ENCODE peak calls at places on chromosomes 2 and 18, in eight cellular contexts. S is effector memory CD8-positive, alpha-beta T cell; U is coronary artery; E is NCI-H345; F is naive thymus-derived CD4-positive, alpha-beta T cell; H is immature natural killer cell; G is NAMALWA; J is activated CD4-positive, CD25-positive, alpha-beta regulatory T cell treated with anti-CD3 and anti-CD28 coated beads, Interleukin-2, amount 50 U/mL, for 72 hours. A is an unnamed sample.

GRCh38 chr2:202639233-202639632 is 4.5 kb downstream of the FAM117B start:
- DNase-seq in U (no peak), J (no peak), H (no peak), G (peak), S (no peak), E (no peak), F (peak), A (no peak)

GRCh38 chr2:136384541-136385303 is 266.8 kb upstream of the CXCR4 start:
- DNase-seq in F (peak), U (no peak), H (peak), G (peak), E (peak), J (no peak), S (peak), A (no peak)

GRCh38 chr2:68908392-68908970 is 37.3 kb upstream of the BMP10 start:
- DNase-seq in F (peak), J (peak), U (peak), S (peak), G (peak), E (peak), H (peak), A (no peak)

GRCh38 chr18:24928479-24928878 is 423.5 kb downstream of the ZNF521 start:
- DNase-seq in J (no peak), E (peak), H (no peak), F (no peak), U (no peak), G (peak), S (no peak), A (no peak)

GRCh38 chr2:43227830-43228280 is 1.4 kb upstream of the ZFP36L2 start:
- DNase-seq in S (no peak), E (no peak), U (no peak), G (no peak), F (no peak), H (no peak), J (no peak), A (no peak)

GRCh38 chr2:187819624-187820023 is 265.4 kb upstream of the TFPI start:
- DNase-seq in E (no peak), S (no peak), J (no peak), G (no peak), F (no peak), H (no peak), U (no peak), A (no peak)

GRCh38 chr2:203122317-203122998 is 107.8 kb downstream of the NBEAL1 start:
- DNase-seq in E (no peak), F (no peak), G (peak), U (no peak), J (no peak), S (no peak), H (no peak), A (no peak)

GRCh38 chr2:72931280-72931910 is 14.1 kb downstream of the EMX1 start:
- DNase-seq in G (no peak), H (no peak), S (no peak), F (no peak), J (no peak), U (no peak), E (no peak), A (no peak)

GRCh38 chr2:53632714-53633113 is 134.9 kb upstream of the CHAC2 start:
- DNase-seq in F (no peak), E (peak), S (no peak), G (no peak), J (no peak), H (no peak), U (no peak), A (no peak)

GRCh38 chr18:79486356-79487197 is 90.8 kb downstream of the NFATC1 start:
- DNase-seq in S (no peak), E (no peak), H (no peak), J (no peak), G (no peak), U (no peak), F (no peak), A (no peak)

GRCh38 chr18:57738078-57738477 is 65.0 kb downstream of the ATP8B1 start:
- DNase-seq in H (no peak), G (no peak), S (no peak), F (no peak), E (no peak), J (no peak), U (no peak), A (no peak)

GRCh38 chr2:109109342-109109741 is 19.7 kb upstream of the SH3RF3 start:
- DNase-seq in E (no peak), F (no peak), S (no peak), G (no peak), J (no peak), U (no peak), H (no peak), A (no peak)

GRCh38 chr2:77008925-77009706 is 513.1 kb downstream of the LRRTM4 start:
- DNase-seq in H (no peak), F (no peak), S (no peak), U (no peak), J (no peak), E (peak), G (no peak), A (no peak)

GRCh38 chr2:12493031-12493513 is 223.7 kb upstream of the TRIB2 start:
- DNase-seq in G (no peak), H (no peak), S (no peak), E (no peak), F (no peak), U (no peak), J (no peak), A (no peak)

GRCh38 chr2:61327173-61327572 is 143.7 kb downstream of the USP34 start:
- DNase-seq in U (no peak), F (no peak), H (no peak), G (no peak), E (no peak), S (no peak), J (no peak), A (no peak)

GRCh38 chr2:33573657-33574056 is 25.4 kb downstream of the FAM98A start:
- DNase-seq in G (no peak), U (no peak), J (no peak), H (no peak), F (no peak), E (no peak), S (no peak), A (no peak)

GRCh38 chr2:12321886-12322285 is 394.9 kb upstream of the TRIB2 start:
- DNase-seq in E (no peak), G (no peak), H (no peak), F (no peak), S (no peak), U (no peak), J (no peak), A (no peak)

GRCh38 chr2:104240984-104241383 is 612.9 kb upstream of the POU3F3 start:
- DNase-seq in H (no peak), G (no peak), J (no peak), E (no peak), F (no peak), S (no peak), U (no peak), A (no peak)

GRCh38 chr2:45008296-45009129 is 739 bp downstream of the SIX2 start:
- DNase-seq in U (no peak), J (no peak), G (no peak), E (peak), H (no peak), S (no peak), F (no peak), A (no peak)

GRCh38 chr2:236658974-236659757 is 89.5 kb downstream of the ACKR3 start:
- DNase-seq in J (no peak), G (no peak), H (no peak), E (no peak), F (no peak), S (no peak), U (peak), A (no peak)